ENCODE peak calls at places on chromosomes 11 and 22, in nine cellular contexts. X is GM19239; U is ovary; Q is stimulated activated CD8-positive, alpha-beta memory T cell treated with anti-CD3 and anti-CD28 coated beads, Interleukin-12 subunit alpha, Interleukin-12 subunit beta, amount 100 ng/mL, for 1 hour; E is mucosa of descending colon; F is skeletal muscle cell; T is RCC 7860; V is T follicular helper cell; Z is HCEC 1CT. H is an unnamed sample.
A peak's percentile ranks its signal among the peaks of the same experiment; 100 is the strongest.

GRCh38 chr11:69360606-69361005 is 66.7 kb downstream of the MYEOV start:
- DNase-seq in V (no peak), U (no peak), T (no peak), F (no peak), E (no peak), Q (no peak), X (no peak), Z (no peak), H (no peak)

GRCh38 chr22:29167032-29167911 is 38.4 kb upstream of the EMID1 start:
- DNase-seq in V (no peak), E (no peak), Z (no peak), T (peak; percentile 93), U (no peak), X (peak; percentile 81), Q (peak; percentile 2), F (no peak), H (no peak)

GRCh38 chr11:121451178-121451981 is 734 bp upstream of the SORL1 start:
- DNase-seq in F (no peak), X (no peak), Q (no peak), E (peak; percentile 89), U (no peak), Z (no peak), V (no peak), T (no peak), H (no peak)

GRCh38 chr11:61061081-61061826 is 41.0 kb upstream of the CD5 start:
- DNase-seq in T (no peak), F (no peak), X (peak; percentile 52), Z (peak; percentile 9), V (peak; percentile 72), Q (peak; percentile 47), U (no peak), E (no peak), H (no peak)

GRCh38 chr22:36839356-36840073 is 21.3 kb upstream of the NCF4 start:
- DNase-seq in E (no peak), Q (no peak), Z (peak; percentile 66), F (no peak), U (no peak), X (no peak), V (no peak), T (no peak), H (no peak)

GRCh38 chr22:37657590-37658132 is 862 bp upstream of the PDXP start:
- DNase-seq in T (no peak), F (no peak), E (no peak), Z (no peak), Q (no peak), U (no peak), X (no peak), V (no peak), H (peak; percentile 52)

GRCh38 chr11:75626692-75627536 is 41.9 kb downstream of the MAP6 start:
- DNase-seq in Q (no peak), Z (peak; percentile 20), T (no peak), F (no peak), U (no peak), X (no peak), V (no peak), E (no peak), H (no peak)

GRCh38 chr22:25172153-25172552 is 27.5 kb upstream of the CRYBB3 start:
- DNase-seq in Q (peak; percentile 2), F (no peak), Z (no peak), T (no peak), X (peak; percentile 45), V (peak; percentile 3), U (no peak), E (no peak), H (peak; percentile 5)

H was measured in cerebellar cortex.